ENCODE peak calls at places on chromosomes 6 and 20, in five cellular contexts. S is mesenchymal stem cell, P is H1, R is neuronal stem cell, I is IMR-90. C is an unnamed sample.

GRCh38 chr20:48794360-48794759 is 33.4 kb downstream of the PREX1 start:
- DNase-seq in S (no peak), P (peak), R (peak), I (no peak), C (peak)

GRCh38 chr20:40010483-40010882 is 678.6 kb downstream of the MAFB start:
- DNase-seq in S (peak), P (no peak), R (no peak), I (no peak), C (no peak)

GRCh38 chr20:21528870-21529269 is 15.0 kb upstream of the NKX2-2 start:
- DNase-seq in S (no peak), P (no peak), R (no peak), I (no peak), C (peak)

GRCh38 chr6:154457046-154457713 is 53.3 kb downstream of the CNKSR3 start:
- DNase-seq in S (peak), P (no peak), R (no peak), I (peak), C (no peak)

GRCh38 chr6:124536157-124536556 is 426.1 kb upstream of the RNF217 start:
- DNase-seq in S (no peak), P (no peak), R (no peak), I (no peak), C (no peak)

GRCh38 chr6:108736832-108737231 is 111.4 kb upstream of the ARMC2 start:
- DNase-seq in S (peak), P (no peak), R (no peak), I (peak), C (peak)

GRCh38 chr20:8020314-8021079 is 936 bp upstream of the TMX4 start:
- DNase-seq in S (peak), P (no peak), R (no peak), I (no peak), C (no peak)

GRCh38 chr6:93420163-93420806 is 926 bp upstream of the EPHA7 start:
- DNase-seq in S (no peak), P (no peak), R (no peak), I (no peak), C (no peak)

GRCh38 chr6:134495203-134495892 is 177.4 kb upstream of the SGK1 start:
- DNase-seq in S (no peak), P (no peak), R (no peak), I (no peak), C (no peak)

GRCh38 chr6:142372348-142372747 is 70.5 kb downstream of the ADGRG6 start:
- DNase-seq in S (peak), P (no peak), R (no peak), I (peak), C (no peak)

GRCh38 chr6:142374090-142374783 is 72.4 kb downstream of the ADGRG6 start:
- DNase-seq in S (peak), P (no peak), R (no peak), I (no peak), C (peak)

GRCh38 chr6:142374965-142375733 is 73.3 kb downstream of the ADGRG6 start:
- DNase-seq in S (peak), P (no peak), R (peak), I (peak), C (no peak)

GRCh38 chr6:142376115-142376514 is 74.3 kb downstream of the ADGRG6 start:
- DNase-seq in S (no peak), P (no peak), R (no peak), I (no peak), C (no peak)

DNA sequence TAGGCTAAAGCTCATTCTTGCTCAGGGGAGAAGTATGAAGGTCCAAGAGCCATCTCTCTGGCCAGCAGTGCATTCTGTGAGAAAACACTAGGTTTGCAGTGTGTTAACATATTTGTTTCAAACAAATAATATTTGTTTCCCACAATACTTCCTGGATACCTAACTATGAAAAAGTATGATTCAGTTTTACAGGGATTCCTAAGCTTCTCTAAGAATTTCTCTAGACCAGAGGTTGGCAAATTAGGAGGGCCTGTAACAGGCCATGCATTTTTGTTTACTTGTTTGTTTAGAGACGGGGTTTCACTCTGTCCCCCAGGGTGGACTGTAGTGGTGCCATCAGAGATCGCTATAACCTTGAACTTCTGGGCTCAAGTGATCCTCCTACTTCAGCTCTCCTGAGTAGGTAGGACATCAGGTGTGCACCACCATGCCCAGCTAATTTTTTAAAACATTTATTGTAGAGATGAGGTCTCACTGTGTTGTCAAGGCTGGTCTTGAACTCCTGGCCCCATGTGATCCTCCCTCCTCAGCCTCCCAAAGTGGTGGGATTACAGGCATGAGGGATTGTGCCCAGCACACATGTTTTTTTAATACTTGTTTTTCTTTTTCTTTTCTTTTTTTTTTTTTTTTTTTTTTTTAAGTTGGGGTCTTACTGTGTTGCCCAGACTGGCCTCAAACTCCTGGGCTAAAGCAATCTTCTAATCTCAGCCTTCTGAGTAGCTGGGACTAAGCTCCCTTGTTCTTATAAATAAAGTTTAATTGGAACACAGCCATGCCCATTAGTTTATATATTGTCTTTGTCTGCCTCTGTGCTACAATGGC is 71.7 kb downstream of the ADGRG6 start:
- DNase-seq in S (no peak), P (no peak), R (no peak), I (peak), C (no peak)
- H2BK15ac ChIP-seq in S (peak), P (no peak), R (no peak), I (peak), C (no peak)

DNA sequence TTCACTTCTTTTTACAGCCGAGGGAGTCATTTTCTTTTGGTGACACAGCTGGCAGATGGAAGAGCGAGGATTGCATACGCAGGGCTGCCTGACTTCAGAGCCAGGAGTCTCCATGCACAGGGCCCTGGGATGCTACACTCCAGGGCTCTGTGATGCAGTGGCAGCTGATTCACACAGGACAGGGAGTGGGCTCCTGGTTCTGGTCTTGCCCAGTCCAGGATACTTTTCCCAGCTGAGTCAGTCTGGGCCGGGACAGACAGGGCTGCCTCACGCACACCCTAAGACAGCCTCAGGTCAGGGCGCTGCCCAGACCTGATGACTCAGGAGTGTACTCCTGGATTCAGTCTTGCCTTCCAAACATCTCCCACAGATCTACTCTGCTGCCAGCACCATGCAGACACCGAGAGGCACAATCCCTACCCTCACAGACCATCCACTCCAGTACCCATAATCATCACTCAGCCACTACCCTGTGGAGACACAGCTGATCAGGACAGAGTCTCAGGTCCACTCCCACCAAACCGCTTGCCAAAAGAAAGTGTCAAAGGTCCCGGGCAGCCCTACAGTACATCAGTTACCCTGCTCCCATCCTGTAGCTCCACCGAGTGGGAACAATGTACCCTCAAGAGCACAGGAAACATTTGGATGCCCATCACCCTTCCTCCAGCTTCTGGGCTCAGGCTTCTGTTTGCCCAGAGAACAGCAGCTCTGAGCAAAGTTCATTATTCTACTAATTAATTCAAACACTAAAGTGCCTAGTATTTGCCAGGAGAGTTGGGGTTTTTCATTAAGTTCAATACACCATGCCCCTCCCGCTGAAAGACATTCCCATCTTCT is 11.5 kb downstream of the SDC4 start:
- DNase-seq in S (peak), P (no peak), R (no peak), I (peak), C (no peak)
- H3K14ac ChIP-seq in S (peak), P (no peak), R (no peak), I (peak), C (no peak)

GRCh38 chr6:3001773-3002293 is 2.1 kb downstream of the NQO2 start:
- DNase-seq in S (peak), P (no peak), R (no peak), I (peak), C (no peak)
- H2BK15ac ChIP-seq in S (no peak), P (no peak), R (no peak), I (no peak), C (no peak)

GRCh38 chr6:56542367-56543331 is 100.0 kb downstream of the DST start:
- DNase-seq in S (peak), P (peak), R (peak), I (peak), C (peak)
- H3K14ac ChIP-seq in S (no peak), P (no peak), R (peak), I (peak), C (peak)

GRCh38 chr6:24987439-24987838 is 51.7 kb upstream of the RIPOR2 start:
- DNase-seq in S (no peak), P (no peak), R (no peak), I (no peak), C (no peak)
- H2BK15ac ChIP-seq in S (no peak), P (no peak), R (no peak), I (no peak), C (no peak)